ENCODE peak calls at places on chromosomes 6 and 20, in nine cellular contexts. L is AG09319, B is GM12864, V is A673, J is GM10248, T is thyroid gland, R is BE2C, H is tibial artery, Z is epithelial cell of esophagus. Q is an unnamed sample.

GRCh38 chr20:5636127-5636520 is 114.1 kb upstream of the SHLD1 start:
- DNase-seq in L (no peak), B (no peak), V (no peak), J (no peak), T (no peak), R (no peak), H (no peak), Z (no peak), Q (no peak)

GRCh38 chr6:135667694-135668455 is 170.3 kb upstream of the AHI1 start:
- DNase-seq in L (peak; percentile 20), B (no peak), V (no peak), J (no peak), T (no peak), R (peak; percentile 35), H (no peak), Z (peak; percentile 44), Q (no peak)

GRCh38 chr6:74715362-74716068 is 490.3 kb downstream of the COL12A1 start:
- DNase-seq in L (no peak), B (no peak), V (peak; percentile 28), J (no peak), T (no peak), R (no peak), H (no peak), Z (peak; percentile 62), Q (no peak)

GRCh38 chr20:9298906-9299305 is 215.5 kb upstream of the LAMP5 start:
- DNase-seq in L (no peak), B (no peak), V (peak; percentile 19), J (no peak), T (no peak), R (no peak), H (no peak), Z (peak; percentile 26), Q (no peak)

GRCh38 chr6:26537160-26537845 is 863 bp upstream of the HMGN4 start:
- DNase-seq in L (peak; percentile 85), B (peak; percentile 86), V (peak; percentile 96), J (peak; percentile 64), T (peak; percentile 90), R (peak; percentile 93), H (peak; percentile 93), Z (peak; percentile 96), Q (peak; percentile 98)

GRCh38 chr6:100001915-100002388 is 7.9 kb upstream of the MCHR2 start:
- DNase-seq in L (peak; percentile 15), B (peak; percentile 3), V (peak; percentile 71), J (peak; percentile 52), T (peak; percentile 54), R (peak; percentile 27), H (peak; percentile 38), Z (peak; percentile 65), Q (peak; percentile 66)

GRCh38 chr6:30886897-30887255 is 2.6 kb downstream of the DDR1 start:
- DNase-seq in L (no peak), B (no peak), V (no peak), J (peak; percentile 6), T (no peak), R (no peak), H (no peak), Z (no peak), Q (no peak)

GRCh38 chr6:157634566-157634965 is 188.5 kb upstream of the SNX9 start:
- DNase-seq in L (no peak), B (no peak), V (no peak), J (no peak), T (no peak), R (no peak), H (no peak), Z (no peak), Q (no peak)

GRCh38 chr6:74409447-74409846 is 713.4 kb downstream of the CD109 start:
- DNase-seq in L (peak; percentile 49), B (no peak), V (peak; percentile 44), J (peak; percentile 8), T (no peak), R (no peak), H (no peak), Z (peak; percentile 81), Q (peak; percentile 17)

GRCh38 chr6:4820704-4821276 is 44.6 kb downstream of the CDYL start:
- DNase-seq in L (no peak), B (no peak), V (no peak), J (no peak), T (no peak), R (no peak), H (no peak), Z (no peak), Q (no peak)

GRCh38 chr20:417801-418342 is 9.8 kb downstream of the RBCK1 start:
- DNase-seq in L (no peak), B (no peak), V (no peak), J (no peak), T (no peak), R (no peak), H (no peak), Z (no peak), Q (no peak)

GRCh38 chr20:49285233-49285668 is 7.4 kb upstream of the ZNFX1 start:
- DNase-seq in L (no peak), B (no peak), V (no peak), J (no peak), T (no peak), R (no peak), H (no peak), Z (no peak), Q (no peak)

GRCh38 chr20:49482621-49483017 is at the start of gene KCNB1:
- DNase-seq in L (no peak), B (no peak), V (peak; percentile 70), J (peak; percentile 54), T (peak; percentile 70), R (no peak), H (peak; percentile 49), Z (peak; percentile 29), Q (peak; percentile 57)

GRCh38 chr20:61310954-61311353 is 58.9 kb downstream of the CDH4 start:
- DNase-seq in L (no peak), B (no peak), V (no peak), J (no peak), T (no peak), R (no peak), H (no peak), Z (peak; percentile 50), Q (no peak)

GRCh38 chr6:168650686-168651085 is 209.7 kb downstream of the SMOC2 start:
- DNase-seq in L (no peak), B (no peak), V (no peak), J (no peak), T (peak; percentile 95), R (no peak), H (no peak), Z (no peak), Q (no peak)

GRCh38 chr6:978937-979685 is 286.2 kb upstream of the EXOC2 start:
- DNase-seq in L (no peak), B (no peak), V (no peak), J (no peak), T (no peak), R (no peak), H (no peak), Z (no peak), Q (no peak)

GRCh38 chr20:59087829-59088433 is 45.3 kb upstream of the PRELID3B start:
- DNase-seq in L (peak; percentile 15), B (peak; percentile 16), V (peak; percentile 79), J (peak; percentile 67), T (peak; percentile 88), R (peak; percentile 83), H (peak; percentile 81), Z (peak; percentile 71), Q (peak; percentile 92)

GRCh38 chr6:42978487-42978792 is 541 bp downstream of the PEX6 start:
- DNase-seq in L (no peak), B (no peak), V (peak; percentile 21), J (no peak), T (peak; percentile 29), R (no peak), H (no peak), Z (no peak), Q (peak; percentile 44)

GRCh38 chr6:144758602-144759001 is 473.5 kb downstream of the UTRN start:
- DNase-seq in L (no peak), B (no peak), V (peak; percentile 2), J (no peak), T (no peak), R (no peak), H (no peak), Z (peak; percentile 72), Q (no peak)

Q was measured in NCI-H82.